ENCODE peak calls at places on chromosomes 7 and 10, in nine cellular contexts. G is Panc1; Q is neuronal stem cell; W is CD4-positive, CD25-positive, alpha-beta regulatory T cell; J is right atrium auricular region; Y is colonic mucosa; R is spleen; L is mammary epithelial cell; D is aorta. P is an unnamed sample. For H3K36me3 and H3K27me3, the result is how much of the 10 kb centered on the place peaks cover.

GRCh38 chr10:114043532-114044250 is at the start of gene ADRB1:
- DNase-seq in Q (peak), D (peak), L (peak), G (no peak), R (peak), J (peak), W (peak), Y (peak), P (peak)

GRCh38 chr7:15801565-15801964 is 115.1 kb upstream of the MEOX2 start:
- DNase-seq in W (no peak), G (no peak), J (no peak), R (no peak), Q (no peak), L (no peak), D (peak), Y (no peak), P (no peak)

GRCh38 chr10:129958118-129958685 is 5.9 kb downstream of the EBF3 start:
- DNase-seq in R (no peak), Q (peak), D (no peak), L (no peak), W (no peak), G (no peak), J (no peak), Y (no peak), P (no peak)

GRCh38 chr7:97079300-97079699 is 38.2 kb upstream of the SDHAF3 start:
- DNase-seq in Q (no peak), L (no peak), Y (no peak), R (no peak), J (no peak), W (no peak), G (no peak), D (no peak), P (no peak)

GRCh38 chr7:156832195-156832877 is 60.6 kb downstream of the LMBR1 start:
- DNase-seq in D (no peak), W (no peak), L (no peak), G (no peak), R (no peak), Y (no peak), Q (no peak), J (no peak), P (no peak)

GRCh38 chr10:93921338-93921737 is 27.6 kb downstream of the SLC35G1 start:
- DNase-seq in R (no peak), Y (peak), J (no peak), Q (no peak), W (peak), G (no peak), L (no peak), D (no peak), P (no peak)

GRCh38 chr10:75696536-75696935 is 265.1 kb downstream of the LRMDA start:
- DNase-seq in R (no peak), Q (no peak), G (no peak), W (no peak), Y (no peak), L (no peak), D (no peak), J (no peak), P (no peak)

GRCh38 chr7:92873776-92874175 is 37.4 kb upstream of the CDK6 start:
- DNase-seq in Q (no peak), W (no peak), J (no peak), D (no peak), R (no peak), L (no peak), Y (no peak), G (no peak), P (no peak)

GRCh38 chr7:47543659-47544058 is 38.3 kb downstream of the TNS3 start:
- DNase-seq in J (no peak), Y (no peak), R (peak), L (no peak), D (no peak), Q (no peak), G (no peak), W (no peak), P (no peak)

GRCh38 chr7:10181996-10182395 is 791.7 kb upstream of the PHF14 start:
- DNase-seq in J (no peak), G (no peak), Q (no peak), R (no peak), L (no peak), Y (no peak), W (no peak), D (no peak), P (no peak)

GRCh38 chr7:71886066-71886465 is 526.1 kb downstream of the CALN1 start:
- DNase-seq in G (no peak), R (no peak), Y (no peak), Q (peak), L (no peak), J (no peak), D (no peak), W (no peak), P (no peak)

GRCh38 chr7:70734436-70734835 is 397.5 kb upstream of the GALNT17 start:
- DNase-seq in W (no peak), Q (no peak), R (no peak), D (no peak), L (no peak), J (no peak), Y (no peak), G (no peak), P (no peak)

GRCh38 chr7:12923971-12924370 is 236.5 kb downstream of the ARL4A start:
- DNase-seq in Q (no peak), Y (no peak), W (no peak), R (no peak), D (no peak), G (peak), L (peak), J (no peak), P (no peak)

GRCh38 chr10:96222908-96223307 is 48.5 kb downstream of the BLNK start:
- DNase-seq in D (no peak), R (no peak), W (no peak), J (no peak), L (no peak), G (no peak), Y (peak), Q (no peak), P (no peak)
- H3K36me3 ChIP-seq in D (under half), R (half or more), W (under half), J (under half), L (under half), G (under half), Y (under half), Q (under half), P (under half)

GRCh38 chr7:44163591-44163990 is 22.5 kb upstream of the MYL7 start:
- DNase-seq in J (no peak), D (no peak), R (no peak), Y (no peak), G (no peak), L (peak), W (no peak), Q (no peak), P (no peak)
- H3K27ac ChIP-seq in J (no peak), D (no peak), R (no peak), Y (no peak), G (no peak), L (peak), W (no peak), Q (no peak), P (no peak)

DNA sequence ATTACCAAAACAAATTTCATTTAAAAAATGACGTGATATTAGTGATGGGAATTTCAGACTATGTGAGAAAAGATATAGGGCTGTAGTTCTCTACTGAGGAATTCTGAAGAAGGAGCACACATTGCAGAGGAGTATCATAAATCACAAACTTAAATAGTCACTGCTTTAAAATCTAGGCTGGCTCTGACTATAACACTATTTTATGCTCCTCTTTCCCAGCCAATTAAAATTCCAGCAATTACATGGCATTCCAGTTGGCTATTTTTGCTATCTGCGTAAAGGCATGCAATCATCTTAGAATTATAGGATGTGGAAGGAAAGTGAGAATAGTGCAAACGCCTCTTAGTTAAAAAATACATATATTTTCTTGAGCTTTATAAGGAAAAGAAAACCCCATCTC is 123.1 kb downstream of the GNAI1 start:
- DNase-seq in G (no peak), W (no peak), Q (no peak), L (no peak), J (no peak), R (no peak), D (no peak), Y (no peak), P (no peak)
- H3K27me3 ChIP-seq in G (under half), W (under half), Q (under half), L (under half), J (under half), R (under half), D (under half), Y (under half), P (under half)

GRCh38 chr7:130133029-130133774 is 62.9 kb downstream of the KLHDC10 start:
- DNase-seq in Q (no peak), G (no peak), J (no peak), Y (no peak), R (no peak), W (no peak), D (no peak), L (no peak), P (no peak)
- H3K36me3 ChIP-seq in Q (under half), G (under half), J (half or more), Y (under half), R (half or more), W (under half), D (under half), L (under half), P (under half)

DNA sequence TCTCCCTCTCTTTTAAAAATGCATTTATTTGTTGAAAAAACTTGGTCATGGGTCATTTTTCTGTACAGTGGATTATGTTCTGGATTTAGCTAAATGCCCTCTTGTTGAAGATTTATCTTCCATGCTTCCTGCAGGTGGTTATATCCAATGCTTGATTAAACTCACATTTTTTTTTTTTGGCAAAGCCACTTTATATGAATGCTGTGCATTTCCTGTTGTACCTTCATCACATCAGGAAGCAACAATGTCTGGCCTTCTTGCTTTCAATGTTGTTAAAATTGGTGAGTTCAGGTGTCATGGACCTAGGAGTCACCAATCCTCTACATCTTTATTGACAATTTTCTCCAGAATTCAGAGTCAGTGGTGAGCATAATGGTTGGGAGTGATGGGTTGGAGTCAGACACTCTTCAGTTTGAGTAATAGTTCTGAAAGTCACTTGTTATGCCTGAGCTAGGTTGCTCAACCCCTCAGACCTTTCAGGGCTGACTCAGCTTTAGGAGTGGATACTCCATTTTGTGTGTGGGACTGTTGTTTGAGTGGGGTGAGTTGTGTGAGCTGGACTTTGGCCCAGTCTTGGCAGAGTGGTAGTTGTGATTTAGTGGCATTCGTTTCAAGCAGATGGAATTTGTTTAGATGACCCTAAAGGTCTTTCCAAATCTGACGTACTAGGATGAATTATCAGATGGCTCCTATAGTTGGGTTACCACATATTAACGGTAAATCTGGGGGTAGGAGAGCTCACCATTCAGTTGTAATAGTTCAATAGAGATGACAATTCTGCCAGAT is 213.5 kb upstream of the ZNF32 start:
- DNase-seq in L (no peak), Y (no peak), R (no peak), Q (no peak), D (peak), J (peak), W (no peak), G (no peak), P (no peak)
- H3K27ac ChIP-seq in L (no peak), Y (no peak), R (no peak), Q (no peak), D (no peak), J (no peak), W (no peak), G (no peak), P (no peak)

GRCh38 chr7:100100420-100101015 is 679 bp downstream of the MCM7 start:
- DNase-seq in L (peak), Q (peak), R (peak), G (peak), J (peak), Y (peak), W (peak), D (peak), P (peak)
- H3K27me3 ChIP-seq in L (under half), Q (under half), R (under half), G (under half), J (under half), Y (under half), W (under half), D (under half), P (under half)

GRCh38 chr7:116546916-116547315 is 22.1 kb downstream of the CAV1 start:
- DNase-seq in G (no peak), L (no peak), Q (no peak), Y (no peak), J (no peak), W (no peak), D (no peak), R (no peak), P (no peak)
- H3K36me3 ChIP-seq in G (under half), L (half or more), Q (under half), Y (under half), J (half or more), W (under half), D (under half), R (under half), P (under half)

DNA sequence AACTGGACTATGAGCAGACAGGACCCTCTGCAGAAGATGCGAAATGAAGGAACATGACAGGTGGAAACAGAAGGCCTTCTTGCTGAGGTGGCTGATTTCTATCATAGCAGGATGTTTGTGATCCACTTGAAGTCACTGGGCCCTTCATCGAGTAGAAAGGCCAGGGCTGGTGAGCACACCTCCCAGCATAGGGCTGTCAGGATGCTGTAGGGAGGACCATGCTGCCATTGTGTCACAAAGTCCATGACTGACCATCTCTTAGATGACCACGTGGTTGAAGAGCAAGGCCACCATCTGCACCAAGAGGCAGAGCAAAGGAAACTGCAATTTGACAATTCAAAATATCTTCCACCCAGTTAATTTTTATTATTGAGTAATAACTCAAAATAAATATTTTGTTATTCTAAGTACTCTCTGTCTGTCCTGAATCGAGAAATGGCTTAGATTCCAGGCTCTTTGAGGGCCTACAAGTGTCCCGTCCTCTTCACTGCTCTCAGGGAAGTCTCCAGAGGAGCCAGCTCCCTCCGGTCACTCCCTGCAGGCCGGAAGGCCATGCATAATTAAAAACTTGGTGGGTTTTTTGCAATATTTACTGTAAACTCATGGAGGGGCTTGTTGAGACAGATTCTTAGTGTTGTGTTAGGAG is 249.3 kb upstream of the ZMIZ1 start:
- DNase-seq in W (no peak), Y (no peak), R (no peak), G (no peak), L (no peak), J (no peak), Q (no peak), D (no peak), P (no peak)
- H3K27ac ChIP-seq in W (no peak), Y (no peak), R (peak), G (no peak), L (no peak), J (no peak), Q (no peak), D (no peak), P (no peak)

P was measured in prostate gland.